ENCODE peak calls at places on chromosomes 16 and 17, in seven cellular contexts. One of them, this sample, is unnamed.
A peak's percentile ranks its signal among the peaks of the same experiment; 100 is the strongest.

GRCh38 chr17:69047368-69048263 is 13.1 kb downstream of the ABCA9 start:
- DNase-seq in stomach: peak; percentile 76
- DNase-seq in tibial nerve: peak; percentile 61
- DNase-seq in colonic mucosa: peak; percentile 71
- DNase-seq in mesenchymal stem cell: peak; percentile 80
- DNase-seq in heart right ventricle: peak; percentile 37
- DNase-seq in IMR-90: peak; percentile 75
- DNase-seq in this sample: peak; percentile 93

GRCh38 chr16:85523602-85524364 is 89.3 kb upstream of the GSE1 start:
- DNase-seq in stomach: peak; percentile 74
- DNase-seq in tibial nerve: no peak
- DNase-seq in colonic mucosa: no peak
- DNase-seq in mesenchymal stem cell: peak; percentile 66
- DNase-seq in heart right ventricle: peak; percentile 72
- DNase-seq in IMR-90: peak; percentile 45
- DNase-seq in this sample: no peak

GRCh38 chr16:57834936-57835335 is 32.6 kb upstream of the KIFC3 start:
- DNase-seq in stomach: no peak
- DNase-seq in tibial nerve: no peak
- DNase-seq in colonic mucosa: no peak
- DNase-seq in mesenchymal stem cell: no peak
- DNase-seq in heart right ventricle: no peak
- DNase-seq in IMR-90: peak; percentile 34
- DNase-seq in this sample: no peak

GRCh38 chr17:50268632-50269287 is 5.5 kb upstream of the TMEM92 start:
- DNase-seq in stomach: peak; percentile 10
- DNase-seq in tibial nerve: no peak
- DNase-seq in colonic mucosa: peak; percentile 14
- DNase-seq in mesenchymal stem cell: peak; percentile 62
- DNase-seq in heart right ventricle: no peak
- DNase-seq in IMR-90: peak; percentile 51
- DNase-seq in this sample: no peak

GRCh38 chr16:10979717-10980601 is 35.6 kb downstream of the CLEC16A start:
- DNase-seq in stomach: no peak
- DNase-seq in tibial nerve: no peak
- DNase-seq in colonic mucosa: peak; percentile 24
- DNase-seq in mesenchymal stem cell: no peak
- DNase-seq in heart right ventricle: no peak
- DNase-seq in IMR-90: no peak
- DNase-seq in this sample: no peak

GRCh38 chr17:2378905-2379304 is 22.0 kb downstream of the MNT start:
- DNase-seq in stomach: no peak
- DNase-seq in tibial nerve: no peak
- DNase-seq in colonic mucosa: no peak
- DNase-seq in mesenchymal stem cell: no peak
- DNase-seq in heart right ventricle: no peak
- DNase-seq in IMR-90: no peak
- DNase-seq in this sample: no peak

GRCh38 chr17:1315409-1315808 is 35.9 kb downstream of the TRARG1 start:
- DNase-seq in stomach: no peak
- DNase-seq in tibial nerve: no peak
- DNase-seq in colonic mucosa: no peak
- DNase-seq in mesenchymal stem cell: no peak
- DNase-seq in heart right ventricle: peak; percentile 66
- DNase-seq in IMR-90: no peak
- DNase-seq in this sample: no peak

GRCh38 chr17:75643033-75644017 is 10.1 kb downstream of the SMIM5 start:
- DNase-seq in stomach: peak; percentile 74
- DNase-seq in tibial nerve: no peak
- DNase-seq in colonic mucosa: peak; percentile 49
- DNase-seq in mesenchymal stem cell: no peak
- DNase-seq in heart right ventricle: no peak
- DNase-seq in IMR-90: no peak
- DNase-seq in this sample: no peak

GRCh38 chr17:31425646-31426045 is 34.2 kb downstream of the RAB11FIP4 start:
- DNase-seq in stomach: no peak
- DNase-seq in tibial nerve: no peak
- DNase-seq in colonic mucosa: no peak
- DNase-seq in mesenchymal stem cell: no peak
- DNase-seq in heart right ventricle: peak; percentile 42
- DNase-seq in IMR-90: no peak
- DNase-seq in this sample: no peak

GRCh38 chr16:51431517-51432241 is 280.6 kb upstream of the SALL1 start:
- DNase-seq in stomach: no peak
- DNase-seq in tibial nerve: no peak
- DNase-seq in colonic mucosa: no peak
- DNase-seq in mesenchymal stem cell: peak; percentile 98
- DNase-seq in heart right ventricle: no peak
- DNase-seq in IMR-90: peak; percentile 99
- DNase-seq in this sample: peak; percentile 33

GRCh38 chr16:20023190-20023589 is 50.5 kb downstream of the GPR139 start:
- DNase-seq in stomach: no peak
- DNase-seq in tibial nerve: no peak
- DNase-seq in colonic mucosa: no peak
- DNase-seq in mesenchymal stem cell: peak; percentile 1
- DNase-seq in heart right ventricle: no peak
- DNase-seq in IMR-90: peak; percentile 17
- DNase-seq in this sample: no peak

GRCh38 chr17:21278304-21279197 is 6.0 kb upstream of the MAP2K3 start:
- DNase-seq in stomach: peak; percentile 87
- DNase-seq in tibial nerve: peak; percentile 47
- DNase-seq in colonic mucosa: peak; percentile 86
- DNase-seq in mesenchymal stem cell: no peak
- DNase-seq in heart right ventricle: no peak
- DNase-seq in IMR-90: no peak
- DNase-seq in this sample: peak; percentile 97

GRCh38 chr16:84780063-84780462 is 39.7 kb upstream of the CRISPLD2 start:
- DNase-seq in stomach: no peak
- DNase-seq in tibial nerve: no peak
- DNase-seq in colonic mucosa: no peak
- DNase-seq in mesenchymal stem cell: no peak
- DNase-seq in heart right ventricle: no peak
- DNase-seq in IMR-90: no peak
- DNase-seq in this sample: no peak

GRCh38 chr17:82461827-82462524 is 3.4 kb downstream of the NARF start:
- DNase-seq in stomach: peak; percentile 78
- DNase-seq in tibial nerve: no peak
- DNase-seq in colonic mucosa: no peak
- DNase-seq in mesenchymal stem cell: no peak
- DNase-seq in heart right ventricle: peak; percentile 18
- DNase-seq in IMR-90: no peak
- DNase-seq in this sample: no peak

GRCh38 chr16:19001788-19002187 is 18.1 kb downstream of the TMC7 start:
- DNase-seq in stomach: no peak
- DNase-seq in tibial nerve: no peak
- DNase-seq in colonic mucosa: no peak
- DNase-seq in mesenchymal stem cell: peak; percentile 41
- DNase-seq in heart right ventricle: no peak
- DNase-seq in IMR-90: peak; percentile 46
- DNase-seq in this sample: no peak

DNA sequence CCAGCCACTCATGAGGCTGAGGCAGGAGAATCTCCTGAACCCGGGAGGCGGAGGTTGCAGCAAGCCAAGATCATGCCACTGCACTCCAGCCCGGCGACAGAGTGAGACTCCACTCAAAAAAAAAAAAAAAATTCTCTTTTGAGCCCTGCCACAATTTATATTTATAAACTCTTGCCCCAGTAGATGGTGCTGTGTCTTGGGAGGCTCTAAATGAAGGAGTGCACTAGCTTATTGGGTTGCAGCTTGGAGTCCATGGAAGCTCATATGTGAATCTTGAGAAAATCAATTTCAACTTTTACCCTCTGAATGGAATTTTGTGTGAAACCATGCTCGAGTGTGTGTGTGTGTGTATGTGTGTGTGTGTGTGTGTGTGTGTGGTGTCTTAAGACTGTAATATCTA is 420.1 kb downstream of the HS3ST4 start:
- DNase-seq in stomach: no peak
- DNase-seq in tibial nerve: no peak
- DNase-seq in colonic mucosa: no peak
- DNase-seq in mesenchymal stem cell: no peak
- DNase-seq in heart right ventricle: no peak
- DNase-seq in IMR-90: no peak
- DNase-seq in this sample: no peak
- H3K4me3 ChIP-seq in stomach: no peak overlapping the region
- H3K4me3 ChIP-seq in tibial nerve: no peak overlapping the region
- H3K4me3 ChIP-seq in colonic mucosa: no peak overlapping the region
- H3K4me3 ChIP-seq in mesenchymal stem cell: no peak overlapping the region
- H3K4me3 ChIP-seq in heart right ventricle: no peak overlapping the region
- H3K4me3 ChIP-seq in IMR-90: no peak overlapping the region
- H3K4me3 ChIP-seq in this sample: no peak overlapping the region

GRCh38 chr16:1651509-1652342 is 26.4 kb upstream of the JPT2 start:
- DNase-seq in stomach: no peak
- DNase-seq in tibial nerve: no peak
- DNase-seq in colonic mucosa: no peak
- DNase-seq in mesenchymal stem cell: peak; percentile 10
- DNase-seq in heart right ventricle: no peak
- DNase-seq in IMR-90: peak; percentile 4
- DNase-seq in this sample: no peak
- H3K27ac ChIP-seq in stomach: no peak overlapping the region
- H3K27ac ChIP-seq in tibial nerve: no peak overlapping the region
- H3K27ac ChIP-seq in colonic mucosa: no peak overlapping the region
- H3K27ac ChIP-seq in mesenchymal stem cell: no peak overlapping the region
- H3K27ac ChIP-seq in heart right ventricle: no peak overlapping the region
- H3K27ac ChIP-seq in IMR-90: no peak overlapping the region
- H3K27ac ChIP-seq in this sample: no peak overlapping the region

GRCh38 chr17:81128774-81129173 is 36.5 kb upstream of the PVALEF start:
- DNase-seq in stomach: no peak
- DNase-seq in tibial nerve: no peak
- DNase-seq in colonic mucosa: no peak
- DNase-seq in mesenchymal stem cell: no peak
- DNase-seq in heart right ventricle: no peak
- DNase-seq in IMR-90: no peak
- DNase-seq in this sample: no peak
- H3K4me3 ChIP-seq in stomach: no peak overlapping the region
- H3K4me3 ChIP-seq in tibial nerve: peak overlapping the region; percentile 36
- H3K4me3 ChIP-seq in colonic mucosa: no peak overlapping the region
- H3K4me3 ChIP-seq in mesenchymal stem cell: no peak overlapping the region
- H3K4me3 ChIP-seq in heart right ventricle: no peak overlapping the region
- H3K4me3 ChIP-seq in IMR-90: no peak overlapping the region
- H3K4me3 ChIP-seq in this sample: no peak overlapping the region

DNA sequence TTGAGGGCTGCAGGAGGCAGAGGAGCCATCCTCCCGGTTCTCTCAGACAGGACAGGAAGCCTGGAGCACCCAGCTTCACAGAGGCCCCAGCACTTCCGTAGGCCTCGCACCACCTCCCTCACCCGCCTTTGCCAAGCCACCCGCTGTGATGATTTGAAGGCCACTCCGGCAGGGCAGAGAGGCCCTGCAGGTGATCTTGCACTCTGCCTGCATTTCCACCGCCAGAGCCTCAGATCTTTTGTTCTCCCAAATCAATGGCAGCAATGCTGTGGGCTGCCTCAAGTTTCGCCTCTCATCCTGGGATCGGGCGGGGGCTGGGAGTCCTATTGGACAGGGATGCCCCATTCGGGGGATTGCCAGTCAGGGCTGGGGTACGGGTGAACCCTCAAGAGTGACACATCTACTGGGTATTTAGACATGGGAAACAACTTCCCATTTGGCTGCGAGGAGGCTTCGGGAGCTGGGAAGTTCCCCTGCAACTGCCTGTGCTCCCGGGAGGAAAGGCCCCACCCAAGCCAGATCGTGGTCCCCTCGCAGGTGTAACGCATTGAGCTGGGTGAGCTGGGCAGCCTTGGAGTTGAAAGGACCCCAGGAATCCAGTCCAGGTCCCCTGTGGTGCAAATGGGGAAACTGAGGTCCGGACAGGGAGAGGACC is 34.8 kb upstream of the PEMT start:
- DNase-seq in stomach: no peak
- DNase-seq in tibial nerve: no peak
- DNase-seq in colonic mucosa: no peak
- DNase-seq in mesenchymal stem cell: no peak
- DNase-seq in heart right ventricle: no peak
- DNase-seq in IMR-90: no peak
- DNase-seq in this sample: no peak
- H3K27ac ChIP-seq in stomach: no peak overlapping the region
- H3K27ac ChIP-seq in tibial nerve: no peak overlapping the region
- H3K27ac ChIP-seq in colonic mucosa: no peak overlapping the region
- H3K27ac ChIP-seq in mesenchymal stem cell: no peak overlapping the region
- H3K27ac ChIP-seq in heart right ventricle: no peak overlapping the region
- H3K27ac ChIP-seq in IMR-90: no peak overlapping the region
- H3K27ac ChIP-seq in this sample: no peak overlapping the region

GRCh38 chr17:42670199-42670924 is 6.4 kb downstream of the PLEKHH3 start:
- DNase-seq in stomach: no peak
- DNase-seq in tibial nerve: no peak
- DNase-seq in colonic mucosa: no peak
- DNase-seq in mesenchymal stem cell: no peak
- DNase-seq in heart right ventricle: no peak
- DNase-seq in IMR-90: no peak
- DNase-seq in this sample: no peak
- H3K4me3 ChIP-seq in stomach: no peak overlapping the region
- H3K4me3 ChIP-seq in tibial nerve: peak overlapping the region; percentile 26
- H3K4me3 ChIP-seq in colonic mucosa: peak overlapping the region; percentile 23
- H3K4me3 ChIP-seq in mesenchymal stem cell: no peak overlapping the region
- H3K4me3 ChIP-seq in heart right ventricle: no peak overlapping the region
- H3K4me3 ChIP-seq in IMR-90: no peak overlapping the region
- H3K4me3 ChIP-seq in this sample: no peak overlapping the region

GRCh38 chr17:59791603-59792457 is 84.4 kb downstream of the VMP1 start:
- DNase-seq in stomach: no peak
- DNase-seq in tibial nerve: no peak
- DNase-seq in colonic mucosa: no peak
- DNase-seq in mesenchymal stem cell: no peak
- DNase-seq in heart right ventricle: no peak
- DNase-seq in IMR-90: peak; percentile 63
- DNase-seq in this sample: no peak
- H3K27ac ChIP-seq in stomach: peak overlapping the region; percentile 18
- H3K27ac ChIP-seq in tibial nerve: no peak overlapping the region
- H3K27ac ChIP-seq in colonic mucosa: peak overlapping the region; percentile 13
- H3K27ac ChIP-seq in mesenchymal stem cell: peak overlapping the region; percentile 84
- H3K27ac ChIP-seq in heart right ventricle: peak overlapping the region; percentile 15
- H3K27ac ChIP-seq in IMR-90: peak overlapping the region; percentile 90
- H3K27ac ChIP-seq in this sample: no peak overlapping the region

GRCh38 chr16:8887438-8887765 is 5.3 kb downstream of the LITAFD start:
- DNase-seq in stomach: no peak
- DNase-seq in tibial nerve: no peak
- DNase-seq in colonic mucosa: no peak
- DNase-seq in mesenchymal stem cell: no peak
- DNase-seq in heart right ventricle: no peak
- DNase-seq in IMR-90: no peak
- DNase-seq in this sample: no peak
- H3K4me3 ChIP-seq in stomach: no peak overlapping the region
- H3K4me3 ChIP-seq in tibial nerve: no peak overlapping the region
- H3K4me3 ChIP-seq in colonic mucosa: no peak overlapping the region
- H3K4me3 ChIP-seq in mesenchymal stem cell: no peak overlapping the region
- H3K4me3 ChIP-seq in heart right ventricle: no peak overlapping the region
- H3K4me3 ChIP-seq in IMR-90: no peak overlapping the region
- H3K4me3 ChIP-seq in this sample: no peak overlapping the region